ENCODE peak calls at places on chromosomes 11 and 22, in six cellular contexts. S is trophoblast cell, Z is IMR-90, C is mesenchymal stem cell, N is H9, W is H1. O is an unnamed sample.

GRCh38 chr11:107898270-107898669 is 30.0 kb upstream of the RAB39A start:
- DNase-seq in S (no peak), Z (peak), C (peak), N (no peak), W (no peak), O (peak)

GRCh38 chr22:29079218-29079901 is 6.5 kb downstream of the KREMEN1 start:
- DNase-seq in S (no peak), Z (no peak), C (no peak), N (no peak), W (no peak), O (no peak)

GRCh38 chr11:63767415-63768231 is 952 bp downstream of the ZFTA start:
- DNase-seq in S (peak), Z (peak), C (peak), N (peak), W (peak), O (peak)

GRCh38 chr11:131488208-131488607 is 117.8 kb downstream of the NTM start:
- DNase-seq in S (no peak), Z (no peak), C (no peak), N (no peak), W (no peak), O (no peak)

GRCh38 chr22:44369241-44369652 is 56.5 kb upstream of the SHISAL1 start:
- DNase-seq in S (no peak), Z (no peak), C (no peak), N (peak), W (peak), O (no peak)

GRCh38 chr11:126489791-126490190 is 134.3 kb downstream of the ST3GAL4 start:
- DNase-seq in S (no peak), Z (peak), C (no peak), N (no peak), W (no peak), O (no peak)

GRCh38 chr11:121391914-121392313 is 60.2 kb upstream of the SORL1 start:
- DNase-seq in S (no peak), Z (no peak), C (no peak), N (no peak), W (no peak), O (no peak)

GRCh38 chr22:28283025-28283654 is 364.1 kb upstream of the PITPNB start:
- DNase-seq in S (no peak), Z (peak), C (no peak), N (no peak), W (no peak), O (no peak)

GRCh38 chr11:76620471-76620870 is 50.1 kb downstream of the LRRC32 start:
- DNase-seq in S (no peak), Z (peak), C (peak), N (no peak), W (no peak), O (no peak)

GRCh38 chr11:76087749-76088148 is 118.6 kb downstream of the WNT11 start:
- DNase-seq in S (peak), Z (no peak), C (no peak), N (no peak), W (no peak), O (no peak)

GRCh38 chr22:37244114-37244921 is at the start of gene RAC2:
- DNase-seq in S (no peak), Z (peak), C (peak), N (peak), W (no peak), O (no peak)

GRCh38 chr11:1889941-1890855 is 1.5 kb downstream of the PRR33 start:
- DNase-seq in S (no peak), Z (no peak), C (no peak), N (no peak), W (no peak), O (no peak)

GRCh38 chr11:459511-460220 is 9.6 kb downstream of the PTDSS2 start:
- DNase-seq in S (peak), Z (no peak), C (no peak), N (no peak), W (no peak), O (no peak)

GRCh38 chr11:128929468-128929867 is 13.2 kb downstream of the TP53AIP1 start:
- DNase-seq in S (no peak), Z (peak), C (no peak), N (peak), W (no peak), O (no peak)

GRCh38 chr22:36256474-36256873 is 3.5 kb downstream of the APOL1 start:
- DNase-seq in S (no peak), Z (peak), C (no peak), N (peak), W (no peak), O (no peak)

GRCh38 chr22:23242473-23243001 is 62.2 kb downstream of the BCR start:
- DNase-seq in S (no peak), Z (peak), C (peak), N (peak), W (peak), O (peak)

GRCh38 chr11:65066315-65066714 is 8.0 kb upstream of the NAALADL1 start:
- DNase-seq in S (no peak), Z (no peak), C (no peak), N (no peak), W (no peak), O (no peak)

GRCh38 chr11:121672630-121673487 is 220.1 kb upstream of the SORL1-AS1 start:
- DNase-seq in S (no peak), Z (no peak), C (no peak), N (no peak), W (no peak), O (no peak)

GRCh38 chr11:60821827-60822599 is 19.9 kb upstream of the CCDC86 start:
- DNase-seq in S (no peak), Z (no peak), C (no peak), N (no peak), W (no peak), O (no peak)

GRCh38 chr22:32979606-32980005 is 78.6 kb downstream of the SYN3 start:
- DNase-seq in S (no peak), Z (no peak), C (no peak), N (no peak), W (no peak), O (no peak)

GRCh38 chr22:49608660-49609059 is 219.0 kb downstream of the BRD1 start:
- DNase-seq in S (no peak), Z (no peak), C (no peak), N (no peak), W (no peak), O (no peak)

GRCh38 chr22:47092896-47093311 is 330.5 kb downstream of the TBC1D22A start:
- DNase-seq in S (no peak), Z (peak), C (peak), N (no peak), W (no peak), O (no peak)
- H4K91ac ChIP-seq in S (no peak), Z (no peak), C (no peak), N (no peak), W (no peak), O (no peak)

DNA sequence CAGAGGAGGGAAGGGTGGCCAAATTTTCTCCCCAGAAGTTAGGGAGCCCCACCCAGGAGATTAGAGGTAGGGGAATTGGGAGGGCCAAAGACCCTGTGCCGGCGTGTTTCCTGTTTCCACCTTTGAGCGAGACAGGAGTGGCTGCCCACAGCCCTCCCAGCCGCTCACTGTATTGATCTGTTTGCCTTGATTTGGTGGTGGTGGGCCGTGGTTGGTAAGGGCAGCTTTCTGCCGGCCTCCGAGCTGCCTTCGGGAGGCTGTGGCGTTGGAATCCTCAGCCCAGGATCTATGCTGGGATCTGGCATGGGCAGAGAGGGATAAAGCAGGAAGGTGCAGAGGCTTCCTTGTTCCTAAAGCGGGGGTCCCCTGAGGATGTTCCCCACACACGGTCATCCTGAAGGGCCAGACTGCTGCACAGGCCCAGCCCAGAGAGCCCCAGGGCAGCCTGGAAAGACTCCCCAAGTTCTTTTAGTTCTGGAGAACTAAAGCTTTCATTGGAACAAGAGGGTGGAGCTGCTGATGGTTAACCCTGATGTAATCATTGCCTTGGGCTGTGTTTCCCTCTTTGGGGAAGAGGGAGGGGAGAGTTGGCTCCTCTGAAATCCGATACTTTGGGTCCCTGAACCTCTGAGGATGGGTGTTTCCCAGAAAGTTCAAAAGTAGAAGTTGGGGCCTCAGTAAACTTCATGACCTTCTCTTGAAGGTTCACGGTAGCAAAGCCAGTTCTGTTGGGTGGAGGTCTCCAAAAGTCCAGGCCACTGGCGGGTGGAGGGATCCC is 7.2 kb downstream of the FAM83F start:
- DNase-seq in S (no peak), Z (no peak), C (no peak), N (no peak), W (no peak), O (no peak)
- H3K23ac ChIP-seq in S (no peak), Z (no peak), C (no peak), N (no peak), W (no peak), O (no peak)

GRCh38 chr11:66178871-66179270 is 89.6 kb upstream of the RAB1B start:
- DNase-seq in S (no peak), Z (no peak), C (no peak), N (no peak), W (no peak), O (no peak)
- H4K91ac ChIP-seq in S (no peak), Z (no peak), C (no peak), N (no peak), W (no peak), O (no peak)

GRCh38 chr11:13963169-13963948 is 836 bp downstream of the SPON1 start:
- DNase-seq in S (no peak), Z (peak), C (peak), N (peak), W (no peak), O (no peak)
- H3K23ac ChIP-seq in S (no peak), Z (no peak), C (no peak), N (no peak), W (no peak), O (no peak)